ENCODE peak calls at places on chromosomes 7 and 10, in four cellular contexts. M, I, E and S are unnamed samples.

GRCh38 chr10:131422731-131423130 is 111.2 kb upstream of the TCERG1L start:
- DNase-seq in M (no peak), I (no peak), E (no peak), S (no peak)

GRCh38 chr10:61899045-61899444 is 2.5 kb upstream of the ARID5B start:
- DNase-seq in M (no peak), I (peak), E (peak), S (no peak)

GRCh38 chr7:66629659-66630058 is 978 bp downstream of the KCTD7 start:
- DNase-seq in M (no peak), I (no peak), E (no peak), S (no peak)

GRCh38 chr7:17105701-17106100 is 192.8 kb upstream of the AHR start:
- DNase-seq in M (no peak), I (peak), E (no peak), S (no peak)

GRCh38 chr10:132145002-132145401 is 41.7 kb upstream of the DPYSL4 start:
- DNase-seq in M (no peak), I (no peak), E (no peak), S (no peak)

GRCh38 chr10:132298038-132298935 is 9.5 kb downstream of the STK32C start:
- DNase-seq in M (peak), I (no peak), E (no peak), S (peak)

GRCh38 chr7:100053201-100053600 is 3.6 kb downstream of the ZSCAN21 start:
- DNase-seq in M (peak), I (peak), E (peak), S (peak)

GRCh38 chr7:42035205-42035604 is 201.8 kb downstream of the GLI3 start:
- DNase-seq in M (no peak), I (no peak), E (no peak), S (no peak)